ENCODE peak calls at places on chromosomes 2 and 18, in nine cellular contexts. O is AG04450; A is Caco-2; E is CD8-positive, alpha-beta memory T cell; K is HTR-8/SVneo; J is naive thymus-derived CD8-positive, alpha-beta T cell; S is left ventricle myocardium inferior; U is hippocampal formation; Q is GDM1. V is an unnamed sample.

GRCh38 chr18:48300463-48300961 is 108.7 kb downstream of the ZBTB7C start:
- DNase-seq in J (no peak), U (no peak), Q (peak; percentile 32), A (no peak), S (peak; percentile 42), K (no peak), E (no peak), O (no peak), V (no peak)

GRCh38 chr2:197708331-197708730 is 3.2 kb downstream of the MARS2 start:
- DNase-seq in S (no peak), E (no peak), A (no peak), Q (no peak), U (no peak), J (no peak), K (peak; percentile 6), O (peak; percentile 27), V (no peak)

GRCh38 chr18:48459471-48459870 is 50.3 kb upstream of the ZBTB7C start:
- DNase-seq in J (no peak), A (no peak), U (no peak), E (no peak), S (no peak), O (no peak), K (no peak), Q (no peak), V (no peak)

GRCh38 chr2:99617811-99618210 is 128.0 kb upstream of the REV1 start:
- DNase-seq in J (no peak), E (no peak), K (no peak), O (no peak), A (no peak), S (no peak), Q (no peak), U (no peak), V (no peak)

GRCh38 chr18:76971149-76971548 is 148.8 kb downstream of the ZNF236 start:
- DNase-seq in E (no peak), S (no peak), A (no peak), K (no peak), U (no peak), O (no peak), Q (no peak), J (no peak), V (no peak)

GRCh38 chr2:74865770-74866674 is 32.1 kb downstream of the HK2 start:
- DNase-seq in A (peak; percentile 47), U (no peak), O (no peak), S (no peak), J (no peak), E (no peak), Q (no peak), K (no peak), V (no peak)

GRCh38 chr2:196252408-196253114 is 81.2 kb upstream of the STK17B start:
- DNase-seq in E (no peak), U (no peak), A (no peak), S (no peak), J (no peak), O (no peak), K (no peak), Q (no peak), V (no peak)

GRCh38 chr2:176325732-176326131 is 56.5 kb downstream of the MTX2 start:
- DNase-seq in O (no peak), A (no peak), U (no peak), S (no peak), K (no peak), E (no peak), J (no peak), Q (no peak), V (no peak)

GRCh38 chr2:64498438-64498837 is 25.7 kb upstream of the AFTPH start:
- DNase-seq in E (no peak), K (no peak), J (no peak), U (no peak), O (no peak), A (no peak), Q (no peak), S (no peak), V (no peak)

GRCh38 chr18:42446195-42446594 is 491.2 kb downstream of the PIK3C3 start:
- DNase-seq in U (no peak), S (no peak), E (no peak), K (peak; percentile 26), Q (no peak), J (no peak), A (peak; percentile 2), O (no peak), V (no peak)

GRCh38 chr2:10773841-10774341 is 38.7 kb downstream of the PDIA6 start:
- DNase-seq in U (no peak), S (no peak), J (no peak), E (no peak), O (no peak), K (no peak), A (no peak), Q (no peak), V (no peak)

GRCh38 chr2:38653715-38654494 is 12.0 kb upstream of the GALM start:
- DNase-seq in E (peak; percentile 26), Q (no peak), J (no peak), K (no peak), U (no peak), S (no peak), O (no peak), A (no peak), V (no peak)

GRCh38 chr2:20994130-20994529 is 49.7 kb downstream of the APOB start:
- DNase-seq in S (no peak), O (no peak), J (no peak), U (no peak), K (no peak), A (no peak), Q (no peak), E (no peak), V (no peak)

GRCh38 chr2:190181066-190181681 is 118.6 kb upstream of the MSTN start:
- DNase-seq in Q (no peak), J (no peak), K (no peak), O (no peak), U (peak; percentile 58), A (no peak), E (no peak), S (no peak), V (no peak)

GRCh38 chr2:191038741-191039140 is 24.8 kb upstream of the STAT1 start:
- DNase-seq in J (no peak), U (no peak), A (no peak), E (no peak), K (no peak), S (no peak), Q (no peak), O (no peak), V (no peak)

GRCh38 chr2:216441308-216442010 is 29.2 kb downstream of the SMARCAL1 start:
- DNase-seq in S (no peak), K (no peak), E (no peak), O (no peak), J (no peak), Q (no peak), A (no peak), U (no peak), V (no peak)

GRCh38 chr2:127193164-127193947 is 26.7 kb downstream of the CYP27C1 start:
- DNase-seq in A (no peak), U (no peak), K (no peak), Q (no peak), S (no peak), E (no peak), O (no peak), J (no peak), V (peak; percentile 57)

GRCh38 chr2:207772081-207772843 is 2.6 kb upstream of the FZD5 start:
- DNase-seq in Q (no peak), A (peak; percentile 40), E (no peak), S (no peak), J (no peak), K (no peak), O (no peak), U (no peak), V (no peak)

GRCh38 chr2:160516547-160517365 is 23.1 kb upstream of the RBMS1 start:
- DNase-seq in Q (no peak), E (no peak), O (no peak), J (no peak), U (no peak), S (no peak), K (no peak), A (no peak), V (no peak)

V was measured in type B pancreatic cell.